ENCODE peak calls at places on chromosomes 3 and 15, in nine cellular contexts. One of them, this sample, is unnamed. For H3K36me3 and H4K20me1, the result is how much of the 10 kb centered on the place peaks cover.

GRCh38 chr3:63731866-63732265 is 79.4 kb downstream of the SNTN start:
- DNase-seq in SK-N-SH: no peak
- DNase-seq in PC-3: no peak
- DNase-seq in GM23338: no peak
- DNase-seq in MM.1S: no peak
- DNase-seq in hepatocyte: no peak
- DNase-seq in HCT116: no peak
- DNase-seq in neural progenitor cell: no peak
- DNase-seq in GM23248: no peak
- DNase-seq in this sample: no peak

GRCh38 chr15:100559330-100559729 is 30.6 kb upstream of the CERS3 start:
- DNase-seq in SK-N-SH: no peak
- DNase-seq in PC-3: peak
- DNase-seq in GM23338: no peak
- DNase-seq in MM.1S: no peak
- DNase-seq in hepatocyte: peak
- DNase-seq in HCT116: no peak
- DNase-seq in neural progenitor cell: no peak
- DNase-seq in GM23248: peak
- DNase-seq in this sample: no peak

GRCh38 chr3:197499427-197499826 is 56.3 kb downstream of the BDH1 start:
- DNase-seq in SK-N-SH: no peak
- DNase-seq in PC-3: peak
- DNase-seq in GM23338: no peak
- DNase-seq in MM.1S: no peak
- DNase-seq in hepatocyte: no peak
- DNase-seq in HCT116: peak
- DNase-seq in neural progenitor cell: no peak
- DNase-seq in GM23248: peak
- DNase-seq in this sample: no peak

GRCh38 chr3:193134895-193135294 is 106.1 kb upstream of the PLAAT1 start:
- DNase-seq in SK-N-SH: no peak
- DNase-seq in PC-3: peak
- DNase-seq in GM23338: no peak
- DNase-seq in MM.1S: no peak
- DNase-seq in hepatocyte: no peak
- DNase-seq in HCT116: no peak
- DNase-seq in neural progenitor cell: no peak
- DNase-seq in GM23248: peak
- DNase-seq in this sample: no peak

GRCh38 chr15:86591994-86592746 is 512.5 kb downstream of the AGBL1 start:
- DNase-seq in SK-N-SH: no peak
- DNase-seq in PC-3: no peak
- DNase-seq in GM23338: no peak
- DNase-seq in MM.1S: no peak
- DNase-seq in hepatocyte: no peak
- DNase-seq in HCT116: no peak
- DNase-seq in neural progenitor cell: no peak
- DNase-seq in GM23248: no peak
- DNase-seq in this sample: no peak

GRCh38 chr15:26113296-26113695 is 250.2 kb upstream of the ATP10A start:
- DNase-seq in SK-N-SH: no peak
- DNase-seq in PC-3: no peak
- DNase-seq in GM23338: peak
- DNase-seq in MM.1S: no peak
- DNase-seq in hepatocyte: no peak
- DNase-seq in HCT116: no peak
- DNase-seq in neural progenitor cell: no peak
- DNase-seq in GM23248: no peak
- DNase-seq in this sample: no peak

GRCh38 chr3:87136066-87136596 is 91.0 kb upstream of the CHMP2B start:
- DNase-seq in SK-N-SH: no peak
- DNase-seq in PC-3: no peak
- DNase-seq in GM23338: no peak
- DNase-seq in MM.1S: no peak
- DNase-seq in hepatocyte: no peak
- DNase-seq in HCT116: no peak
- DNase-seq in neural progenitor cell: no peak
- DNase-seq in GM23248: no peak
- DNase-seq in this sample: no peak

GRCh38 chr3:194404365-194405140 is 5.5 kb upstream of the GP5 start:
- DNase-seq in SK-N-SH: no peak
- DNase-seq in PC-3: peak
- DNase-seq in GM23338: peak
- DNase-seq in MM.1S: peak
- DNase-seq in hepatocyte: peak
- DNase-seq in HCT116: peak
- DNase-seq in neural progenitor cell: peak
- DNase-seq in GM23248: peak
- DNase-seq in this sample: peak

GRCh38 chr15:57698243-57698642 is 8.3 kb upstream of the POLR2M start:
- DNase-seq in SK-N-SH: no peak
- DNase-seq in PC-3: no peak
- DNase-seq in GM23338: no peak
- DNase-seq in MM.1S: no peak
- DNase-seq in hepatocyte: no peak
- DNase-seq in HCT116: no peak
- DNase-seq in neural progenitor cell: no peak
- DNase-seq in GM23248: no peak
- DNase-seq in this sample: no peak

GRCh38 chr3:156749244-156749643 is 74.9 kb downstream of the TIPARP start:
- DNase-seq in SK-N-SH: no peak
- DNase-seq in PC-3: no peak
- DNase-seq in GM23338: no peak
- DNase-seq in MM.1S: no peak
- DNase-seq in hepatocyte: peak
- DNase-seq in HCT116: no peak
- DNase-seq in neural progenitor cell: peak
- DNase-seq in GM23248: peak
- DNase-seq in this sample: no peak

GRCh38 chr3:108907194-108907593 is 46.5 kb downstream of the GUCA1C start:
- DNase-seq in SK-N-SH: no peak
- DNase-seq in PC-3: no peak
- DNase-seq in GM23338: no peak
- DNase-seq in MM.1S: no peak
- DNase-seq in hepatocyte: no peak
- DNase-seq in HCT116: no peak
- DNase-seq in neural progenitor cell: no peak
- DNase-seq in GM23248: peak
- DNase-seq in this sample: no peak

GRCh38 chr3:32239638-32240550 is 1.4 kb downstream of the CMTM8 start:
- DNase-seq in SK-N-SH: peak
- DNase-seq in PC-3: peak
- DNase-seq in GM23338: peak
- DNase-seq in MM.1S: peak
- DNase-seq in hepatocyte: peak
- DNase-seq in HCT116: peak
- DNase-seq in neural progenitor cell: peak
- DNase-seq in GM23248: peak
- DNase-seq in this sample: peak

GRCh38 chr15:88658972-88659931 is 20.4 kb downstream of the ISG20 start:
- DNase-seq in SK-N-SH: no peak
- DNase-seq in PC-3: peak
- DNase-seq in GM23338: no peak
- DNase-seq in MM.1S: no peak
- DNase-seq in hepatocyte: no peak
- DNase-seq in HCT116: peak
- DNase-seq in neural progenitor cell: no peak
- DNase-seq in GM23248: peak
- DNase-seq in this sample: no peak

GRCh38 chr3:52926556-52926955 is 29.2 kb upstream of the STIMATE start:
- DNase-seq in SK-N-SH: no peak
- DNase-seq in PC-3: no peak
- DNase-seq in GM23338: no peak
- DNase-seq in MM.1S: no peak
- DNase-seq in hepatocyte: no peak
- DNase-seq in HCT116: no peak
- DNase-seq in neural progenitor cell: no peak
- DNase-seq in GM23248: no peak
- DNase-seq in this sample: no peak

GRCh38 chr3:81554348-81554747 is 207.1 kb downstream of the GBE1 start:
- DNase-seq in SK-N-SH: no peak
- DNase-seq in PC-3: peak
- DNase-seq in GM23338: no peak
- DNase-seq in MM.1S: peak
- DNase-seq in hepatocyte: no peak
- DNase-seq in HCT116: no peak
- DNase-seq in neural progenitor cell: no peak
- DNase-seq in GM23248: peak
- DNase-seq in this sample: no peak

GRCh38 chr3:127590282-127590592 is 296 bp downstream of the TPRA1 start:
- DNase-seq in SK-N-SH: peak
- DNase-seq in PC-3: no peak
- DNase-seq in GM23338: peak
- DNase-seq in MM.1S: no peak
- DNase-seq in hepatocyte: no peak
- DNase-seq in HCT116: no peak
- DNase-seq in neural progenitor cell: no peak
- DNase-seq in GM23248: no peak
- DNase-seq in this sample: no peak

GRCh38 chr15:29934251-29934650 is 112.0 kb upstream of the TJP1 start:
- DNase-seq in SK-N-SH: no peak
- DNase-seq in PC-3: peak
- DNase-seq in GM23338: no peak
- DNase-seq in MM.1S: no peak
- DNase-seq in hepatocyte: no peak
- DNase-seq in HCT116: no peak
- DNase-seq in neural progenitor cell: no peak
- DNase-seq in GM23248: peak
- DNase-seq in this sample: no peak
- TF ChIP-seq EZH2phosphoT487 in SK-N-SH: no peak
- TF ChIP-seq EZH2phosphoT487 in PC-3: no peak
- TF ChIP-seq EZH2phosphoT487 in GM23338: no peak
- TF ChIP-seq EZH2phosphoT487 in MM.1S: no peak
- TF ChIP-seq EZH2phosphoT487 in hepatocyte: no peak
- TF ChIP-seq EZH2phosphoT487 in HCT116: no peak
- TF ChIP-seq EZH2phosphoT487 in neural progenitor cell: no peak
- TF ChIP-seq EZH2phosphoT487 in GM23248: no peak
- TF ChIP-seq EZH2phosphoT487 in this sample: no peak

DNA sequence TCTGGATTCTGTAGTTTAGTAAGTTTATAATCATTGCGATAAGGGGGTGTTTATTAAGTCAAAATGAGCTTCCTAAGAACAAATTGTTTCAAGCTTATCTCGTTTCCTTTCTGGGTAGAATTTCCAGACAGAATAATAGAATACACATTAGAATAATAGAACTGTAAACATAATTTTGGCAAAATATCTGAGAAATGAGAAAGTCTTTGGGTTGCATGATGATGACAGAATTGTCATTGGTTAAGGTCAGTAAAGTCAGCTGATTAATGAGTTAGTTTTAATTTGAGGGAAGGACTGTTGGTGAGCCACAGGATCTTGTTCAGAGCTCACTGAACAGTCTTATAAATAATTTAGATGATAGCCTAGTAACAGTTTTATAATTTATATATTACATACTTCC is 10.2 kb downstream of the EIF2A start:
- DNase-seq in SK-N-SH: no peak
- DNase-seq in PC-3: no peak
- DNase-seq in GM23338: no peak
- DNase-seq in MM.1S: no peak
- DNase-seq in hepatocyte: no peak
- DNase-seq in HCT116: no peak
- DNase-seq in neural progenitor cell: no peak
- DNase-seq in GM23248: no peak
- DNase-seq in this sample: no peak
- H3K36me3 ChIP-seq in SK-N-SH: under half
- H3K36me3 ChIP-seq in PC-3: under half
- H3K36me3 ChIP-seq in GM23338: under half
- H3K36me3 ChIP-seq in MM.1S: under half
- H3K36me3 ChIP-seq in hepatocyte: under half
- H3K36me3 ChIP-seq in HCT116: under half
- H3K36me3 ChIP-seq in neural progenitor cell: under half
- H3K36me3 ChIP-seq in GM23248: under half
- H3K36me3 ChIP-seq in this sample: half or more

GRCh38 chr3:37922721-37923575 is 61.3 kb downstream of the CTDSPL start:
- DNase-seq in SK-N-SH: no peak
- DNase-seq in PC-3: peak
- DNase-seq in GM23338: no peak
- DNase-seq in MM.1S: no peak
- DNase-seq in hepatocyte: no peak
- DNase-seq in HCT116: no peak
- DNase-seq in neural progenitor cell: no peak
- DNase-seq in GM23248: peak
- DNase-seq in this sample: no peak
- H4K20me1 ChIP-seq in SK-N-SH: under half
- H4K20me1 ChIP-seq in PC-3: under half
- H4K20me1 ChIP-seq in GM23338: under half
- H4K20me1 ChIP-seq in MM.1S: under half
- H4K20me1 ChIP-seq in hepatocyte: under half
- H4K20me1 ChIP-seq in HCT116: under half
- H4K20me1 ChIP-seq in neural progenitor cell: under half
- H4K20me1 ChIP-seq in GM23248: under half
- H4K20me1 ChIP-seq in this sample: under half

GRCh38 chr3:184172681-184173373 is 1.8 kb upstream of the AP2M1 start:
- DNase-seq in SK-N-SH: no peak
- DNase-seq in PC-3: no peak
- DNase-seq in GM23338: no peak
- DNase-seq in MM.1S: no peak
- DNase-seq in hepatocyte: no peak
- DNase-seq in HCT116: no peak
- DNase-seq in neural progenitor cell: no peak
- DNase-seq in GM23248: peak
- DNase-seq in this sample: no peak

GRCh38 chr3:184173374-184173722 is 1.3 kb upstream of the AP2M1 start:
- DNase-seq in SK-N-SH: no peak
- DNase-seq in PC-3: no peak
- DNase-seq in GM23338: no peak
- DNase-seq in MM.1S: no peak
- DNase-seq in hepatocyte: no peak
- DNase-seq in HCT116: no peak
- DNase-seq in neural progenitor cell: no peak
- DNase-seq in GM23248: no peak
- DNase-seq in this sample: no peak

GRCh38 chr3:184169896-184170875 is 4.5 kb upstream of the AP2M1 start:
- DNase-seq in SK-N-SH: no peak
- DNase-seq in PC-3: no peak
- DNase-seq in GM23338: peak
- DNase-seq in MM.1S: no peak
- DNase-seq in hepatocyte: no peak
- DNase-seq in HCT116: no peak
- DNase-seq in neural progenitor cell: no peak
- DNase-seq in GM23248: no peak
- DNase-seq in this sample: no peak

GRCh38 chr3:184174278-184174645 is 393 bp upstream of the AP2M1 start:
- DNase-seq in SK-N-SH: no peak
- DNase-seq in PC-3: no peak
- DNase-seq in GM23338: no peak
- DNase-seq in MM.1S: no peak
- DNase-seq in hepatocyte: no peak
- DNase-seq in HCT116: no peak
- DNase-seq in neural progenitor cell: no peak
- DNase-seq in GM23248: no peak
- DNase-seq in this sample: no peak

DNA sequence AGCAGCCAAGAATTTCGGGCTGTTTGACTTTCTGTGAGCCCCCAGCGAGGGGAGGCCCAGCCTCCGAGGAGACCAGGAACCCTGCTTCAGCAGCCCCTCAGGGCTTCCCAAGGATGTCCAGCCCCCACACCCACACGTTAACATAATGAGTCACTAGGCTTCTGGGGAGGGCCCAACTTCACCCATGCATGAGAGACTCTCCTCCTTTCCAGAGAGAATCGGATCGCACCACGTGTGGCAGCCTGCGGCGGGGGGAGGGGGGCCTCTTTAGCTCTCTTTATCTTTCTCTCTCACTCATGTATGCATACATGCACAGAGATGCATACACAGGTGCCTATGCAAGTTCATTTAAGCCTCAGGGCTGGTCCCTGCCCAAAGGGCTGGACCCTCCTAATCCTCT is 3.1 kb upstream of the AP2M1 start:
- DNase-seq in SK-N-SH: no peak
- DNase-seq in PC-3: peak
- DNase-seq in GM23338: no peak
- DNase-seq in MM.1S: no peak
- DNase-seq in hepatocyte: no peak
- DNase-seq in HCT116: no peak
- DNase-seq in neural progenitor cell: no peak
- DNase-seq in GM23248: peak
- DNase-seq in this sample: no peak
- TF ChIP-seq EZH2phosphoT487 in SK-N-SH: no peak
- TF ChIP-seq EZH2phosphoT487 in PC-3: no peak
- TF ChIP-seq EZH2phosphoT487 in GM23338: no peak
- TF ChIP-seq EZH2phosphoT487 in MM.1S: no peak
- TF ChIP-seq EZH2phosphoT487 in hepatocyte: no peak
- TF ChIP-seq EZH2phosphoT487 in HCT116: no peak
- TF ChIP-seq EZH2phosphoT487 in neural progenitor cell: no peak
- TF ChIP-seq EZH2phosphoT487 in GM23248: no peak
- TF ChIP-seq EZH2phosphoT487 in this sample: no peak